ENCODE peak calls at places on chromosomes 3 and 15, in ten cellular contexts. W is choroid plexus epithelial cell, Z is endothelial cell, V is endothelial cell of umbilical vein, T is thoracic aorta, O is psoas muscle, A is brain microvascular endothelial cell, Q is dorsolateral prefrontal cortex, C is type B pancreatic cell, D is tibial artery. P is an unnamed sample.

GRCh38 chr3:52268036-52268435 is 10.4 kb downstream of the WDR82 start:
- DNase-seq in Q (no peak), O (no peak), W (no peak), T (no peak), A (no peak), V (no peak), D (no peak), C (no peak), Z (no peak), P (no peak)

GRCh38 chr3:54514416-54514815 is 392.1 kb downstream of the CACNA2D3 start:
- DNase-seq in A (no peak), T (no peak), Q (no peak), V (no peak), Z (no peak), W (no peak), D (no peak), O (no peak), C (no peak), P (no peak)

GRCh38 chr3:106001923-106002322 is 133.1 kb upstream of the CBLB start:
- DNase-seq in V (no peak), D (no peak), A (no peak), C (no peak), O (no peak), Q (no peak), T (no peak), W (no peak), Z (no peak), P (no peak)

GRCh38 chr3:42050126-42050525 is 41.0 kb upstream of the TRAK1 start:
- DNase-seq in A (no peak), T (no peak), W (no peak), C (no peak), V (no peak), Q (no peak), O (no peak), D (no peak), Z (no peak), P (no peak)

GRCh38 chr15:39598186-39598850 is 17.4 kb downstream of the THBS1 start:
- DNase-seq in O (no peak), V (peak), Z (no peak), Q (no peak), T (no peak), D (no peak), C (no peak), A (no peak), W (no peak), P (peak)

GRCh38 chr15:86541540-86541939 is 461.9 kb downstream of the AGBL1 start:
- DNase-seq in Q (no peak), W (no peak), V (no peak), D (no peak), T (no peak), Z (no peak), A (no peak), C (no peak), O (no peak), P (no peak)

GRCh38 chr3:13016083-13016725 is 57.0 kb downstream of the IQSEC1 start:
- DNase-seq in A (no peak), T (no peak), Q (peak), D (peak), Z (no peak), W (no peak), V (no peak), O (peak), C (no peak), P (no peak)

GRCh38 chr15:38090223-38090622 is 155.8 kb downstream of the TMCO5A start:
- DNase-seq in Z (no peak), W (no peak), T (no peak), C (no peak), V (no peak), D (no peak), A (no peak), Q (no peak), O (no peak), P (no peak)

GRCh38 chr3:171000281-171000680 is 26.2 kb downstream of the SLC2A2 start:
- DNase-seq in C (no peak), A (no peak), D (no peak), T (no peak), V (no peak), O (no peak), Z (no peak), W (no peak), Q (no peak), P (no peak)

GRCh38 chr3:171028025-171028778 is 1.7 kb upstream of the SLC2A2 start:
- DNase-seq in Z (peak), T (no peak), Q (no peak), V (peak), C (no peak), D (no peak), A (peak), W (peak), O (peak), P (peak)

GRCh38 chr3:141335531-141336042 is 32.7 kb upstream of the ZBTB38 start:
- DNase-seq in A (no peak), C (no peak), W (peak), Q (no peak), Z (no peak), D (no peak), T (no peak), V (no peak), O (no peak), P (no peak)

GRCh38 chr3:86923071-86923476 is 67.9 kb downstream of the VGLL3 start:
- DNase-seq in T (no peak), C (no peak), Q (no peak), W (peak), D (no peak), A (peak), Z (no peak), O (peak), V (no peak), P (peak)

GRCh38 chr3:150528359-150528797 is 17.9 kb downstream of the SERP1 start:
- DNase-seq in T (no peak), O (no peak), Z (no peak), V (peak), D (no peak), C (no peak), Q (no peak), A (no peak), W (peak), P (peak)

GRCh38 chr15:36658905-36659304 is 79.5 kb downstream of the CDIN1 start:
- DNase-seq in C (no peak), O (no peak), A (no peak), V (no peak), T (no peak), Q (no peak), W (no peak), D (no peak), Z (no peak), P (no peak)

GRCh38 chr3:124837730-124838186 is 49.4 kb downstream of the ITGB5 start:
- DNase-seq in O (peak), T (no peak), Z (peak), D (peak), A (peak), C (no peak), V (peak), Q (no peak), W (peak), P (peak)

GRCh38 chr3:5005367-5005766 is 26.1 kb downstream of the BHLHE40 start:
- DNase-seq in T (no peak), A (no peak), Q (no peak), D (no peak), C (no peak), O (no peak), V (no peak), Z (no peak), W (no peak), P (no peak)

GRCh38 chr3:134754768-134755559 is 40.1 kb upstream of the EPHB1 start:
- DNase-seq in V (peak), D (no peak), O (peak), C (no peak), Q (no peak), W (peak), T (no peak), Z (peak), A (peak), P (peak)

GRCh38 chr3:126343675-126344074 is 13.5 kb downstream of the KLF15 start:
- DNase-seq in A (no peak), O (no peak), Z (no peak), V (no peak), Q (peak), D (peak), T (no peak), C (peak), W (no peak), P (no peak)

GRCh38 chr3:127006781-127007436 is 24.0 kb downstream of the PLXNA1 start:
- DNase-seq in C (no peak), Z (no peak), T (no peak), D (no peak), V (peak), O (no peak), W (no peak), A (no peak), Q (no peak), P (no peak)

GRCh38 chr3:33940149-33940548 is 141.7 kb downstream of the PDCD6IP start:
- DNase-seq in C (no peak), Q (no peak), V (no peak), D (no peak), O (no peak), W (peak), T (no peak), A (peak), Z (no peak), P (no peak)

GRCh38 chr3:33942483-33943150 is 144.2 kb downstream of the PDCD6IP start:
- DNase-seq in C (no peak), T (no peak), A (peak), Z (no peak), W (peak), D (no peak), V (no peak), Q (no peak), O (no peak), P (no peak)

GRCh38 chr3:33940736-33941135 is 142.3 kb downstream of the PDCD6IP start:
- DNase-seq in O (no peak), Z (no peak), A (no peak), V (no peak), T (no peak), C (no peak), W (peak), Q (no peak), D (no peak), P (no peak)

GRCh38 chr3:33943277-33943676 is 144.8 kb downstream of the PDCD6IP start:
- DNase-seq in Q (no peak), T (no peak), V (no peak), D (no peak), W (no peak), O (no peak), C (no peak), Z (no peak), A (no peak), P (no peak)

GRCh38 chr3:33941804-33942203 is 143.4 kb downstream of the PDCD6IP start:
- DNase-seq in A (no peak), Q (no peak), T (no peak), C (no peak), D (no peak), Z (no peak), V (no peak), O (no peak), W (no peak), P (no peak)
- TF ChIP-seq CTCF in A (no peak), Q (no peak), T (no peak), C (no peak), D (no peak), Z (no peak), V (no peak), O (no peak), W (no peak), P (no peak)

DNA sequence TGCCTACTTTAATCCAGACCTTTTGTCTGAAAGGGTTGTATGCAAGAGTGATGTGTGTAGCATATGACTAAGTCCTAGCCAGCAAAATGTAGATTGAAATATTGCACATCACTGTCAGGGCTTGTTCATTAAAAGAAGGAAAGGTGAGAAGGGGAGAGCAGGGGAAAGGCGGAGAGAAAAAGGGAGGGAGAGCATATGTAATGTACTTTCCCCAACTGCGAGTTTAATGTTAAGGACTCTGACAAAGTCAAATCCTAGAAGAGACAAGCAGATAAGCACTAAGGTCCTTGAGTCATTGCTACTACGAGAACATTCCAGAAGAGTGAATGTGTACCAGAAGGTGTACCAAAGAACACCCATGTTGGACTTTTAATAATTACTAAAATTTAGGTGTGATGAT is 1336.7 kb downstream of the NSUN3 start:
- DNase-seq in Q (no peak), C (no peak), T (no peak), Z (no peak), V (no peak), W (no peak), D (no peak), O (no peak), A (no peak), P (no peak)
- TF ChIP-seq CTCF in Q (no peak), C (no peak), T (no peak), Z (no peak), V (no peak), W (no peak), D (no peak), O (no peak), A (no peak), P (no peak)

DNA sequence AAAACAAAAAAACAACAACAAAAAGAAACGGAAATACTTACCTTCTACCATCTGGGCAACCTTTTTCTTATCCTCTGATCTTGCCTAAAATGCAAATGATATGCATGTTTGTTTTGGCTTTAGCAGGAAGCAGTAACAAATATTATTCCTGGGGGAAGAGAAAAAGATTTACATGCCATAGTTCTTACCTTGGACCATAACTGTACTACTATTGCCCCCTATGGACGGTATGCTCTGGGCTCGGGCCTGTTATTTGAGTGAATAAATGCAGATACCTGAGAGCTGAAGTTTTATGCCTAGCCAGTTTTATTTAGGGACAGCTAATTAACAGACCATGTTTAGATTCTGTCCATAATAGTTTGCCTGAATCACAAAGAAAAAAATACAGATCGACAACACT is 12.6 kb upstream of the STARD5 start:
- DNase-seq in Z (no peak), C (no peak), D (no peak), T (no peak), V (peak), Q (no peak), A (peak), W (peak), O (no peak), P (no peak)
- TF ChIP-seq CTCF in Z (no peak), C (peak), D (no peak), T (no peak), V (no peak), Q (peak), A (peak), W (peak), O (no peak), P (peak)

GRCh38 chr15:64010719-64011118 is 35.6 kb downstream of the DAPK2 start:
- DNase-seq in C (no peak), Q (no peak), V (peak), Z (no peak), T (no peak), A (peak), W (peak), O (peak), D (peak), P (peak)
- TF ChIP-seq CTCF in C (no peak), Q (no peak), V (no peak), Z (no peak), T (no peak), A (no peak), W (no peak), O (no peak), D (no peak), P (no peak)

DNA sequence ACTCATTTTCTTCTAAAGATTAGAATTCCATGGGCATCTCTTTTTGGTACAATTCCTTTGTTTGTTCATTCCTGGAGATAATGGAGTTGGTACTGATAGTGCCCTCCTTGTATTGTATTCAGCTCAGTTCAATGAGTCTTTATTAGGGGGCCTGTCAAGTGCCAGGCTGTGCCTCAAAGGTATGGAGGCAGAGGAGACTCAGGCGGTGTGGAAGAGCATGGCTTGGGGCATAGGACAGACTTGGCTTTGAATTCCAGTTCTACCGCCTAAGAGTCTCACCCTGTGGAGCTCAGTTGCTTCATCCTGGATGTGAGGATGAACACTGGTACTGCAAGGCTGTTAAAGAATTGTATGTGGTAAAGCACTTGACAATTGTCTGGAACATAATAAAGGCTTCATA is 196.6 kb upstream of the IL12A start:
- DNase-seq in W (no peak), D (no peak), A (no peak), O (no peak), V (no peak), Z (no peak), C (no peak), Q (peak), T (no peak), P (no peak)
- TF ChIP-seq CTCF in W (no peak), D (no peak), A (no peak), O (no peak), V (no peak), Z (no peak), C (no peak), Q (no peak), T (no peak), P (no peak)

DNA sequence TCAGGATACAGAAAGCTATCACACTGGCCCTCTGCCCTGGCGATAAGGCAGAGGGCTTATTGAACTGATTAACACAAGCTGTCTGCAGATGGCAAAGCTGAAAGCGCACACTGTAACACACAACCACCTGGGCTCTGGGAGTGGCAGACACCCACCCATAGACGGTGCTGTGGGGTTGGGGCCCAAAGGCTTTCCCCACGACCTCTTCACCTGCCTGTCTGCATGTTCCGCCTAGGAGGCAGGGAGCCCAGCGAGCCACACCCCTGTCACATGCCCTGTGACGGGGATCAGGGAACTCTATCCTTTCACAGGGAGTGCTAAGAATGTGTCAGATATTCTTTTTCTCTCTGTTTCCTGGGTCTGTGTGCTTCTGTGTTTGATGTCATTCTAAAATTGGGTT is 12.1 kb upstream of the TFG start:
- DNase-seq in Z (no peak), T (no peak), W (no peak), V (no peak), O (no peak), C (no peak), Q (no peak), A (no peak), D (no peak), P (no peak)
- TF ChIP-seq CTCF in Z (no peak), T (no peak), W (no peak), V (no peak), O (no peak), C (no peak), Q (no peak), A (no peak), D (no peak), P (no peak)

DNA sequence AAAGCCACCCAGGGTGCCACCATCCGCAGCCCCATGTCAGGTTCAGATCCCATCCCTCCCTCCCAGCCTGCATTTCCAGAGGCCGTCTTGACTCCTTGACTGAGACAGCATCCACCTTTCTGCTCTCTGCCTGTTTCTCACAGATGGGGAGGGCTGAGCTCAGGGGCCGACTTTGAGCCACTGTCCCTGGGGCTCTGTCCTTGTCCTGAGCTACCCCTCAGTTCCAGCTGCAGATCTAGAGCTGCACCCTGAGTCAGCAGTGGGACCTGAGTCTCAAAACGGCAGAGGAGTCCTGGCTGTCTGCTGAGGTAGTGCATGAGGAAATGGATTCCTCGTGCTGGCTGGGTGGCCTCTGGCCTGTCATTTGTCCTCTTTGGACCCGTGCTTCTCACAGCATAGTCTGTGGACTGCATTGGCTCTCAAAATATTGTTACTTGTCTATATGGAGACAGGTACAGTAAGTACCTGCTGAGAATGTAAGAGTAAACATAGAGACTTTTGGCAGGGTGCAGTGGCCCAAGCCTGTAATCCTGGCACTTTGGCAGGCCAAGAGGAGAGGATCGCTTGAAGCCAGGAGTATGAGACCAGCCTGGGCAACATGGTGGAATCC is 22.3 kb downstream of the RPLP1 start:
- DNase-seq in Z (peak), Q (no peak), T (no peak), D (no peak), A (peak), W (no peak), C (no peak), O (no peak), V (no peak), P (no peak)
- TF ChIP-seq CTCF in Z (peak), Q (no peak), T (no peak), D (no peak), A (peak), W (peak), C (no peak), O (no peak), V (no peak), P (no peak)

GRCh38 chr3:72092778-72093177 is 307.8 kb upstream of the PROK2 start:
- DNase-seq in C (no peak), V (no peak), O (no peak), D (no peak), Q (no peak), T (no peak), Z (no peak), W (no peak), A (no peak), P (no peak)
- TF ChIP-seq CTCF in C (no peak), V (no peak), O (no peak), D (no peak), Q (no peak), T (no peak), Z (no peak), W (peak), A (no peak), P (no peak)

GRCh38 chr3:24583004-24583403 is 88.4 kb upstream of the THRB start:
- DNase-seq in W (peak), C (no peak), Q (no peak), V (no peak), Z (no peak), A (peak), T (no peak), O (no peak), D (no peak), P (no peak)
- TF ChIP-seq CTCF in W (peak), C (peak), Q (no peak), V (no peak), Z (no peak), A (peak), T (no peak), O (peak), D (no peak), P (peak)

GRCh38 chr3:144774897-144775296 is 803.3 kb downstream of the DIPK2A start:
- DNase-seq in Q (no peak), W (no peak), C (no peak), D (no peak), A (no peak), O (no peak), V (no peak), Z (no peak), T (no peak), P (peak)
- TF ChIP-seq CTCF in Q (no peak), W (no peak), C (no peak), D (no peak), A (no peak), O (no peak), V (no peak), Z (no peak), T (no peak), P (no peak)